ENCODE peak calls at places on chromosomes 4 and X, in nine cellular contexts. X is activated T-cell treated with anti-CD3 and anti-CD28 coated beads for 1 hour; L is sciatic nerve; S is HuH-7.5; T is activated CD8-positive, alpha-beta memory T cell treated with anti-CD3 and anti-CD28 coated beads for 48 hours; C is endodermal cell; Q is NCI-H1105; R is COR-L47; P is T-helper 2 cell. J is an unnamed sample.

GRCh38 chrX:16212436-16212835 is 45.2 kb downstream of the MAGEB17 start:
- DNase-seq in S (no peak), T (no peak), R (no peak), X (no peak), C (peak; percentile 65), L (no peak), Q (no peak), P (no peak), J (peak; percentile 34)

GRCh38 chr4:140641105-140641555 is 72.4 kb upstream of the UCP1 start:
- DNase-seq in L (no peak), C (no peak), Q (no peak), R (no peak), S (no peak), P (no peak), T (no peak), X (no peak), J (no peak)

GRCh38 chrX:50469206-50469605 is 1.4 kb downstream of the DGKK start:
- DNase-seq in C (peak; percentile 65), L (no peak), Q (no peak), T (no peak), R (no peak), S (no peak), P (no peak), X (no peak), J (no peak)

GRCh38 chr4:53534684-53535083 is 56.6 kb downstream of the LNX1 start:
- DNase-seq in X (no peak), S (no peak), P (no peak), L (no peak), C (no peak), R (no peak), Q (no peak), T (no peak), J (no peak)

GRCh38 chr4:1297456-1298325 is 8.0 kb downstream of the MAEA start:
- DNase-seq in T (no peak), X (no peak), C (peak; percentile 78), S (no peak), L (peak; percentile 38), Q (no peak), R (no peak), P (no peak), J (no peak)

GRCh38 chrX:23493941-23494374 is 159.3 kb downstream of the PTCHD1 start:
- DNase-seq in X (no peak), Q (no peak), C (no peak), T (no peak), R (no peak), P (no peak), S (no peak), L (no peak), J (peak; percentile 29)

GRCh38 chrX:100994352-100995281 is 25.1 kb downstream of the ARL13A start:
- DNase-seq in L (no peak), S (peak; percentile 13), P (no peak), X (no peak), C (no peak), T (no peak), Q (no peak), R (no peak), J (peak; percentile 65)

GRCh38 chr4:145177906-145178538 is 2.4 kb downstream of the OTUD4 start:
- DNase-seq in R (no peak), X (no peak), P (no peak), C (no peak), L (no peak), Q (no peak), S (no peak), T (no peak), J (peak; percentile 90)

J was measured in dermis microvascular lymphatic vessel endothelial cell.